ENCODE peak calls at places on chromosomes 6 and 20, in eight cellular contexts. One of them, this sample, is unnamed.

GRCh38 chr20:9838378-9839295 is at the start of gene PAK5:
- DNase-seq in colonic mucosa: peak
- DNase-seq in gastrocnemius medialis: no peak
- DNase-seq in cardiac fibroblast: peak
- DNase-seq in pancreas: peak
- DNase-seq in fibroblast of lung: peak
- DNase-seq in lower lobe of right lung: peak
- DNase-seq in transverse colon: no peak
- DNase-seq in this sample: no peak

GRCh38 chr6:119347466-119348307 is 1.9 kb downstream of the MAN1A1 start:
- DNase-seq in lower lobe of right lung: peak
- DNase-seq in gastrocnemius medialis: peak
- DNase-seq in pancreas: peak
- DNase-seq in transverse colon: peak
- DNase-seq in colonic mucosa: peak
- DNase-seq in fibroblast of lung: no peak
- DNase-seq in cardiac fibroblast: no peak
- DNase-seq in this sample: peak

GRCh38 chr6:125984311-125984710 is 2.0 kb upstream of the TRMT11 start:
- DNase-seq in gastrocnemius medialis: no peak
- DNase-seq in cardiac fibroblast: peak
- DNase-seq in lower lobe of right lung: no peak
- DNase-seq in fibroblast of lung: peak
- DNase-seq in transverse colon: no peak
- DNase-seq in colonic mucosa: no peak
- DNase-seq in pancreas: no peak
- DNase-seq in this sample: no peak

GRCh38 chr20:16100767-16101166 is 472.5 kb downstream of the KIF16B start:
- DNase-seq in gastrocnemius medialis: no peak
- DNase-seq in cardiac fibroblast: no peak
- DNase-seq in fibroblast of lung: no peak
- DNase-seq in pancreas: no peak
- DNase-seq in transverse colon: no peak
- DNase-seq in lower lobe of right lung: no peak
- DNase-seq in colonic mucosa: no peak
- DNase-seq in this sample: no peak

GRCh38 chr20:25009218-25010145 is 16.9 kb upstream of the APMAP start:
- DNase-seq in gastrocnemius medialis: no peak
- DNase-seq in lower lobe of right lung: no peak
- DNase-seq in pancreas: peak
- DNase-seq in transverse colon: peak
- DNase-seq in cardiac fibroblast: no peak
- DNase-seq in fibroblast of lung: no peak
- DNase-seq in colonic mucosa: no peak
- DNase-seq in this sample: no peak

GRCh38 chr20:18839507-18840247 is 26.1 kb downstream of the SCP2D1 start:
- DNase-seq in lower lobe of right lung: no peak
- DNase-seq in colonic mucosa: no peak
- DNase-seq in fibroblast of lung: no peak
- DNase-seq in transverse colon: no peak
- DNase-seq in pancreas: no peak
- DNase-seq in gastrocnemius medialis: no peak
- DNase-seq in cardiac fibroblast: no peak
- DNase-seq in this sample: no peak

GRCh38 chr6:105981002-105981887 is 104.9 kb upstream of the PRDM1 start:
- DNase-seq in cardiac fibroblast: no peak
- DNase-seq in pancreas: no peak
- DNase-seq in colonic mucosa: peak
- DNase-seq in gastrocnemius medialis: no peak
- DNase-seq in transverse colon: peak
- DNase-seq in lower lobe of right lung: no peak
- DNase-seq in fibroblast of lung: no peak
- DNase-seq in this sample: peak

GRCh38 chr6:20936949-20937348 is 402.7 kb downstream of the CDKAL1 start:
- DNase-seq in pancreas: no peak
- DNase-seq in cardiac fibroblast: no peak
- DNase-seq in colonic mucosa: no peak
- DNase-seq in fibroblast of lung: no peak
- DNase-seq in lower lobe of right lung: no peak
- DNase-seq in gastrocnemius medialis: no peak
- DNase-seq in transverse colon: no peak
- DNase-seq in this sample: no peak

GRCh38 chr6:1080453-1081328 is 231.2 kb upstream of the FOXQ1 start:
- DNase-seq in colonic mucosa: no peak
- DNase-seq in pancreas: no peak
- DNase-seq in transverse colon: no peak
- DNase-seq in fibroblast of lung: no peak
- DNase-seq in lower lobe of right lung: no peak
- DNase-seq in cardiac fibroblast: no peak
- DNase-seq in gastrocnemius medialis: no peak
- DNase-seq in this sample: no peak

GRCh38 chr20:15359056-15359455 is 1021.6 kb upstream of the FLRT3 start:
- DNase-seq in transverse colon: no peak
- DNase-seq in colonic mucosa: no peak
- DNase-seq in cardiac fibroblast: no peak
- DNase-seq in lower lobe of right lung: no peak
- DNase-seq in pancreas: no peak
- DNase-seq in fibroblast of lung: no peak
- DNase-seq in gastrocnemius medialis: no peak
- DNase-seq in this sample: no peak

GRCh38 chr6:74753883-74754600 is 451.8 kb downstream of the COL12A1 start:
- DNase-seq in pancreas: no peak
- DNase-seq in cardiac fibroblast: no peak
- DNase-seq in colonic mucosa: no peak
- DNase-seq in gastrocnemius medialis: no peak
- DNase-seq in transverse colon: no peak
- DNase-seq in fibroblast of lung: no peak
- DNase-seq in lower lobe of right lung: no peak
- DNase-seq in this sample: no peak

GRCh38 chr20:51366155-51366886 is 176.2 kb downstream of the NFATC2 start:
- DNase-seq in cardiac fibroblast: peak
- DNase-seq in fibroblast of lung: peak
- DNase-seq in colonic mucosa: peak
- DNase-seq in lower lobe of right lung: no peak
- DNase-seq in gastrocnemius medialis: no peak
- DNase-seq in transverse colon: peak
- DNase-seq in pancreas: no peak
- DNase-seq in this sample: peak

GRCh38 chr20:34262488-34263288 is 21.5 kb downstream of the ASIP start:
- DNase-seq in transverse colon: peak
- DNase-seq in lower lobe of right lung: no peak
- DNase-seq in colonic mucosa: no peak
- DNase-seq in pancreas: no peak
- DNase-seq in gastrocnemius medialis: peak
- DNase-seq in cardiac fibroblast: peak
- DNase-seq in fibroblast of lung: peak
- DNase-seq in this sample: peak

GRCh38 chr6:105733556-105734162 is 330.8 kb upstream of the PREP start:
- DNase-seq in gastrocnemius medialis: no peak
- DNase-seq in cardiac fibroblast: peak
- DNase-seq in pancreas: no peak
- DNase-seq in fibroblast of lung: peak
- DNase-seq in transverse colon: no peak
- DNase-seq in colonic mucosa: no peak
- DNase-seq in lower lobe of right lung: no peak
- DNase-seq in this sample: peak

GRCh38 chr6:159899994-159900745 is 9.4 kb downstream of the MAS1 start:
- DNase-seq in gastrocnemius medialis: no peak
- DNase-seq in lower lobe of right lung: no peak
- DNase-seq in cardiac fibroblast: peak
- DNase-seq in colonic mucosa: no peak
- DNase-seq in pancreas: no peak
- DNase-seq in fibroblast of lung: peak
- DNase-seq in transverse colon: no peak
- DNase-seq in this sample: no peak

GRCh38 chr20:21235713-21236445 is 67.3 kb upstream of the XRN2 start:
- DNase-seq in colonic mucosa: peak
- DNase-seq in gastrocnemius medialis: peak
- DNase-seq in cardiac fibroblast: peak
- DNase-seq in lower lobe of right lung: peak
- DNase-seq in transverse colon: peak
- DNase-seq in pancreas: peak
- DNase-seq in fibroblast of lung: peak
- DNase-seq in this sample: peak

GRCh38 chr6:129105793-129106192 is 222.9 kb downstream of the LAMA2 start:
- DNase-seq in lower lobe of right lung: no peak
- DNase-seq in colonic mucosa: no peak
- DNase-seq in pancreas: no peak
- DNase-seq in gastrocnemius medialis: no peak
- DNase-seq in transverse colon: no peak
- DNase-seq in fibroblast of lung: no peak
- DNase-seq in cardiac fibroblast: peak
- DNase-seq in this sample: no peak

GRCh38 chr20:576156-576555 is 32.6 kb upstream of the CSNK2A1 start:
- DNase-seq in fibroblast of lung: no peak
- DNase-seq in colonic mucosa: no peak
- DNase-seq in gastrocnemius medialis: no peak
- DNase-seq in cardiac fibroblast: no peak
- DNase-seq in pancreas: no peak
- DNase-seq in lower lobe of right lung: no peak
- DNase-seq in transverse colon: no peak
- DNase-seq in this sample: no peak

GRCh38 chr6:5899216-5900045 is 107.3 kb downstream of the NRN1 start:
- DNase-seq in transverse colon: no peak
- DNase-seq in cardiac fibroblast: no peak
- DNase-seq in fibroblast of lung: no peak
- DNase-seq in gastrocnemius medialis: no peak
- DNase-seq in pancreas: no peak
- DNase-seq in colonic mucosa: no peak
- DNase-seq in lower lobe of right lung: no peak
- DNase-seq in this sample: no peak

GRCh38 chr20:63708301-63709148 is 686 bp downstream of the ZGPAT start:
- DNase-seq in cardiac fibroblast: no peak
- DNase-seq in colonic mucosa: no peak
- DNase-seq in gastrocnemius medialis: no peak
- DNase-seq in pancreas: peak
- DNase-seq in lower lobe of right lung: peak
- DNase-seq in fibroblast of lung: no peak
- DNase-seq in transverse colon: no peak
- DNase-seq in this sample: peak

GRCh38 chr6:112254921-112255320 is 554 bp upstream of the LAMA4 start:
- DNase-seq in cardiac fibroblast: no peak
- DNase-seq in colonic mucosa: no peak
- DNase-seq in gastrocnemius medialis: no peak
- DNase-seq in transverse colon: no peak
- DNase-seq in lower lobe of right lung: no peak
- DNase-seq in pancreas: no peak
- DNase-seq in fibroblast of lung: no peak
- DNase-seq in this sample: no peak
- H3K4me3 ChIP-seq in cardiac fibroblast: peak
- H3K4me3 ChIP-seq in colonic mucosa: no peak
- H3K4me3 ChIP-seq in gastrocnemius medialis: peak
- H3K4me3 ChIP-seq in transverse colon: peak
- H3K4me3 ChIP-seq in lower lobe of right lung: peak
- H3K4me3 ChIP-seq in pancreas: no peak
- H3K4me3 ChIP-seq in fibroblast of lung: peak
- H3K4me3 ChIP-seq in this sample: no peak

GRCh38 chr6:146901940-146902816 is 302.0 kb upstream of the STXBP5 start:
- DNase-seq in pancreas: no peak
- DNase-seq in transverse colon: no peak
- DNase-seq in cardiac fibroblast: no peak
- DNase-seq in lower lobe of right lung: no peak
- DNase-seq in colonic mucosa: no peak
- DNase-seq in gastrocnemius medialis: no peak
- DNase-seq in fibroblast of lung: peak
- DNase-seq in this sample: no peak
- TF ChIP-seq CTCF in pancreas: no peak
- TF ChIP-seq CTCF in transverse colon: peak
- TF ChIP-seq CTCF in cardiac fibroblast: peak
- TF ChIP-seq CTCF in lower lobe of right lung: no peak
- TF ChIP-seq CTCF in colonic mucosa: no peak
- TF ChIP-seq CTCF in gastrocnemius medialis: no peak
- TF ChIP-seq CTCF in fibroblast of lung: peak
- TF ChIP-seq CTCF in this sample: no peak

DNA sequence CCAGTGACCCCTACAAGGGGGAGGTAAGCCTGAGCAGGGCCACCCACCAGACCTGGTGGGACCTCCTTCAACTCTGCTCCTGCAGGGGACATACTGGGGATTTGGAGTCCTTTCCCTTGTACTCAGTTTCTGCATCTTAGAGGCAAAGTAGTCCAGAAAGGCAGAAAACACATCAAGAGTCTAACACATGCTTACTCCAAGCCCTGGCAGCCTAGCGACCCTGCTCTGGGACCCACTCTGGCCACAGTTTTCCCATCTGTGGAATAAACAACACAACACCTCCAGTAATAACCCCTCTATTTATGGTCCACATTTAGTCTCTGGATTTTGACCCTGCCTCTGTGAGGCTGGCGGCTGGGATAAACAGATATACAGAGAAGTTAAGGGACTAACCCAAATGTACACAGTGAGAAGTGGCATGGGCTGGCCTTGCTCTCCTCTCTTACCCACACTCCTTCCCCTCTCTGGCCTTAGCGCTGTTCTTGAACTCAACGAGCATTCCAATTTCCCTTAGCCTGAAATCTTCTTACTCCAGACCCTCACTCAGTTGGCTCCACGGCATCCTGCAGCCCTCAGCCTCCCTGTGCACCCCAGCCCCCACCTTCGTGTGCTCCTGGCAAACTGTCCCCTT is 16.1 kb upstream of the TLDC2 start:
- DNase-seq in fibroblast of lung: no peak
- DNase-seq in pancreas: no peak
- DNase-seq in colonic mucosa: no peak
- DNase-seq in gastrocnemius medialis: no peak
- DNase-seq in lower lobe of right lung: no peak
- DNase-seq in transverse colon: no peak
- DNase-seq in cardiac fibroblast: no peak
- DNase-seq in this sample: no peak
- H3K4me3 ChIP-seq in fibroblast of lung: no peak
- H3K4me3 ChIP-seq in pancreas: no peak
- H3K4me3 ChIP-seq in colonic mucosa: no peak
- H3K4me3 ChIP-seq in gastrocnemius medialis: no peak
- H3K4me3 ChIP-seq in lower lobe of right lung: no peak
- H3K4me3 ChIP-seq in transverse colon: no peak
- H3K4me3 ChIP-seq in cardiac fibroblast: no peak
- H3K4me3 ChIP-seq in this sample: no peak

DNA sequence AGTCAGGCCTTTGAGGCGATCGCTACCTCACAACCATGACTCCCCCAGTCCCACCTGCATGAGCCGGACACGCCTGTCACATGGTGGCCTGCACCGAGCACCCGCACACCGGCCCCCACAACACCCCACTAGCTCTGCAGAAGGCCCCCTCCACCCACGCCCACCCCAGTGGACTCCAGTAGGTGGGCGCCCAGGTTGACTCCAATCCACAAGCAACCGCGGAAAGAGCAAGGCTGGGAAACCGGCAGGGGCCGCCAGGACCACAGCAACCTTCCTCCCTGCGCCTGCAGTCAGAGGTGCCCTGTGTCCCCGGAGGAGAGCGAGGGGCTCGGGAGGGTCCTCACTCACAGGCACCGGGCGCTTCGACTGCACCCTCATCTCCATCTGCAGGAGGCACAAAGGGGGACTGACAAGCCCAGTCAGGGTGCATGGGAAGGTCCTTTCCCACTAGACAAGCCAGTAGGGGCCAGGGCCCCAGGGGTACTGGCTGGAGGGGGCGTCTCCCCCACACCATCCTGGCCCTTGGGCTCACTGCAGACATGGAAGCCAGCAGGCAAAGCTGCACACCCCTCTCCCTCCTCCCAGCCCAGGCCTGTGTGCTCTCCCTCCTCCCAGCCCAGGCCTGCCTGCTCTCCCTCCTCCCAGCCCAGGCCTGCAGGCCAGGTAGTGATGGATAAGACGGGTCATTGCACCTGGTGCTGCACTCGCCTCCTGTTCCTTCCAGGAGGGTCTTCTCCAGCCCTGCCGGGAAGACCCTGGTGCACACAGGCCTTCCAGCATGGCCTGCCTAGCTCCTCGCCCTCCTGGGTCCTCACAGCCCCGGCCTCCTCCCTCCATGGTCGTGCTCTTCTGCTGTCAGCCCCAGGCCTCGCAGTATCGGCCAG is 137.2 kb downstream of the DLL1 start:
- DNase-seq in fibroblast of lung: no peak
- DNase-seq in pancreas: no peak
- DNase-seq in gastrocnemius medialis: no peak
- DNase-seq in transverse colon: no peak
- DNase-seq in colonic mucosa: no peak
- DNase-seq in lower lobe of right lung: peak
- DNase-seq in cardiac fibroblast: no peak
- DNase-seq in this sample: no peak
- TF ChIP-seq CTCF in fibroblast of lung: no peak
- TF ChIP-seq CTCF in pancreas: no peak
- TF ChIP-seq CTCF in gastrocnemius medialis: no peak
- TF ChIP-seq CTCF in transverse colon: no peak
- TF ChIP-seq CTCF in colonic mucosa: no peak
- TF ChIP-seq CTCF in lower lobe of right lung: no peak
- TF ChIP-seq CTCF in cardiac fibroblast: no peak
- TF ChIP-seq CTCF in this sample: no peak